ENCODE peak calls at places on chromosomes 13 and 19, in eight cellular contexts. P is AG09319, V is lower leg skin, I is colonic mucosa, T is A549, C is fibroblast of lung, K is H1, F is WERI-Rb-1. Z is an unnamed sample.

GRCh38 chr13:32125221-32125621 is 93.6 kb downstream of the FRY start:
- DNase-seq in T (no peak), C (peak; percentile 16), F (no peak), V (no peak), K (no peak), P (no peak), I (no peak), Z (peak; percentile 16)

GRCh38 chr19:32869369-32870153 is at the start of gene SLC7A9:
- DNase-seq in C (no peak), I (no peak), T (no peak), P (no peak), V (peak; percentile 43), K (peak; percentile 29), F (no peak), Z (no peak)

GRCh38 chr13:31223640-31224039 is 23.9 kb downstream of the B3GLCT start:
- DNase-seq in P (no peak), C (no peak), K (no peak), F (no peak), V (no peak), I (no peak), T (no peak), Z (no peak)

GRCh38 chr13:41463823-41464602 is 6.7 kb downstream of the RGCC start:
- DNase-seq in I (no peak), T (no peak), C (no peak), V (no peak), P (no peak), K (no peak), F (no peak), Z (peak; percentile 72)

GRCh38 chr19:15469513-15470297 is 5.4 kb upstream of the RASAL3 start:
- DNase-seq in I (no peak), F (no peak), T (no peak), C (no peak), V (no peak), P (no peak), K (peak; percentile 60), Z (no peak)

GRCh38 chr19:49017666-49018351 is 918 bp upstream of the LHB start:
- DNase-seq in T (no peak), I (peak; percentile 43), K (peak; percentile 78), C (peak; percentile 66), V (no peak), F (peak; percentile 80), P (no peak), Z (peak; percentile 86)

GRCh38 chr13:79663977-79664636 is 183.2 kb downstream of the NDFIP2 start:
- DNase-seq in P (no peak), C (no peak), F (no peak), I (no peak), T (no peak), K (no peak), V (no peak), Z (no peak)

GRCh38 chr13:48281556-48281955 is 22.0 kb upstream of the RB1 start:
- DNase-seq in C (no peak), V (no peak), I (no peak), F (no peak), K (no peak), T (no peak), P (no peak), Z (no peak)

GRCh38 chr13:75549262-75550158 is at the start of gene UCHL3:
- DNase-seq in V (peak; percentile 98), I (peak; percentile 98), T (peak; percentile 95), K (peak; percentile 98), C (peak; percentile 91), P (peak; percentile 90), F (peak; percentile 91), Z (peak; percentile 97)

GRCh38 chr13:108860418-108860817 is 231.0 kb downstream of the MYO16 start:
- DNase-seq in I (no peak), V (no peak), K (no peak), P (no peak), T (no peak), F (no peak), C (no peak), Z (no peak)

GRCh38 chr19:802497-802887 is 5.2 kb downstream of the PTBP1 start:
- DNase-seq in C (peak; percentile 41), T (no peak), V (no peak), K (no peak), F (no peak), I (no peak), P (no peak), Z (no peak)

GRCh38 chr13:80132741-80133601 is 208.0 kb downstream of the SPRY2 start:
- DNase-seq in V (peak; percentile 85), F (peak; percentile 5), T (peak; percentile 81), C (peak; percentile 78), I (peak; percentile 87), K (no peak), P (no peak), Z (no peak)

GRCh38 chr13:80630685-80631121 is 289.8 kb upstream of the SPRY2 start:
- DNase-seq in K (no peak), V (no peak), C (peak; percentile 13), P (no peak), F (no peak), T (no peak), I (no peak), Z (no peak)

GRCh38 chr19:18155095-18156087 is 2.4 kb downstream of the PIK3R2 start:
- DNase-seq in T (no peak), K (no peak), P (no peak), F (no peak), C (no peak), V (no peak), I (no peak), Z (no peak)

GRCh38 chr19:17749912-17750317 is 1.4 kb upstream of the FCHO1 start:
- DNase-seq in I (no peak), P (no peak), C (no peak), V (no peak), K (no peak), F (no peak), T (peak; percentile 24), Z (no peak)

GRCh38 chr19:42092350-42092749 is 16.4 kb downstream of the ZNF574 start:
- DNase-seq in P (no peak), K (peak; percentile 78), F (peak; percentile 55), C (no peak), V (no peak), T (peak; percentile 70), I (peak; percentile 63), Z (no peak)

GRCh38 chr19:51712461-51713081 is 11.2 kb downstream of the HAS1 start:
- DNase-seq in P (no peak), C (peak; percentile 52), F (peak; percentile 62), V (no peak), T (peak; percentile 83), K (peak; percentile 51), I (no peak), Z (peak; percentile 54)

GRCh38 chr19:17402982-17403855 is 2.2 kb downstream of the BST2 start:
- DNase-seq in P (no peak), K (peak; percentile 88), C (no peak), T (peak; percentile 49), I (no peak), F (no peak), V (no peak), Z (peak; percentile 89)

GRCh38 chr19:50067575-50067974 is 41.8 kb downstream of the ZNF473 start:
- DNase-seq in T (no peak), C (no peak), P (no peak), I (no peak), V (no peak), K (no peak), F (no peak), Z (no peak)
- TF ChIP-seq CTCF in T (no peak), C (no peak), P (no peak), I (no peak), V (no peak), K (no peak), F (no peak), Z (no peak)

GRCh38 chr19:35077411-35078223 is 36.1 kb downstream of the HPN start:
- DNase-seq in F (no peak), K (no peak), V (no peak), C (no peak), T (no peak), I (no peak), P (no peak), Z (no peak)

GRCh38 chr19:35074426-35075201 is 33.1 kb downstream of the HPN start:
- DNase-seq in K (no peak), T (no peak), V (no peak), P (no peak), I (no peak), C (no peak), F (no peak), Z (no peak)

GRCh38 chr19:35075202-35076025 is 33.9 kb downstream of the HPN start:
- DNase-seq in T (no peak), C (no peak), K (no peak), V (no peak), P (no peak), I (no peak), F (no peak), Z (no peak)

GRCh38 chr19:35076026-35076370 is 34.5 kb downstream of the HPN start:
- DNase-seq in I (no peak), T (no peak), F (no peak), C (no peak), V (no peak), K (no peak), P (no peak), Z (no peak)

DNA sequence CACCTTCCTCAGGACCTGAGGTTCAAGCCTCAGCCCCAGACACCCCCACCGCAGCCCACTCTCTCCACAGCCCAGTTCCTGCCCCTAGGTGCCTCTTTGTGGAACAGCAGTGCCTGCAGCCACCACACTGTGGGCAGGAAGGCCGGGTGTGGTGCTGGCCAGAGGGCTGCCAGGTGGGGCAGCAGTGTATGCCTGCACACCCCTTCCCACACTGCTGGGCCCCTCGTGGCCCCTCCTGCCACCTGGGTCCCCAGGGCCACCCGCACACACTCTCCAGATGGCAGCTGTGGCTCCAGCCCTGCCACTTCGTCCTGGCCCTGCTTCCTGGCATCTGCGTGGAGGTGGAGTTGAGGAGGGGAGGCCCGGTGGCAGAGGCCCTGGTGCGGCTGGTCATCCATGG is 35.1 kb downstream of the HPN start:
- DNase-seq in I (no peak), C (no peak), T (no peak), V (no peak), F (no peak), P (no peak), K (no peak), Z (no peak)
- TF ChIP-seq CTCF in I (no peak), C (no peak), T (no peak), V (no peak), F (no peak), P (no peak), K (no peak), Z (no peak)

GRCh38 chr19:4038057-4038456 is 28.6 kb downstream of the ZBTB7A start:
- DNase-seq in V (no peak), T (no peak), K (no peak), F (no peak), P (no peak), I (no peak), C (no peak), Z (no peak)
- TF ChIP-seq CTCF in V (no peak), T (no peak), K (no peak), F (no peak), P (no peak), I (no peak), C (no peak), Z (no peak)

DNA sequence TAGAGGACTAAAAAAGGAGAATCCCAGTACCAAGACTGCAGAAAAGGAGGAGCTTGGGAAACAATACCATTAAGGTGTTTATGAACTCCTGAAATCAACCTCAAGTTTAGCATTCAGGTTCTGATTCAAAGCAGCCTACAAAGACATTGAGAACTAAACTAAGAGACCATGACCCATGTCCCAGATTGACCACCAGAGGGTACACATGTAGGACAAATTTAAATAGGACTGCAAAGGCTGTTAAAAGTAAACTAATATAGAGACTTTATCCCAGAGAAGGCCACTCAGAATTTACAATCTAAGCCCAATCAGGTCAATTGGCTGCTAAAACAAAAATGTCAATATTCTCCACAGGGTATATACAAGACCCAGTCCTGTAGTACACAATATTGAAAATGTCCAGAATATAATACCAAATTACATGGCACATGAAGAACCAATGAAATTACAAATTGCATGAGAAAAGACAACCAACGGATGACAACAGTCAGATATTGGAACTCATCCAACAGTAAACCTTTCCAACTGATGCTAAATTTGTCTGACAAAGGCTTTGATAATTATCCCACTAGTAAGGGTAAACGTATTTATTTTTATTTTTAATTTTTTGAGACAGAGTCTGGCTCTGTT is 682.4 kb downstream of the UQCRFS1 start:
- DNase-seq in F (no peak), C (no peak), I (no peak), K (no peak), T (no peak), P (no peak), V (no peak), Z (no peak)
- TF ChIP-seq CTCF in F (no peak), C (no peak), I (no peak), K (no peak), T (no peak), P (no peak), V (no peak), Z (no peak)

Z was measured in GM13976.